ENCODE peak calls at places on chromosomes 4 and X, in five cellular contexts. R, K, T, X and D are unnamed samples.

GRCh38 chr4:116880625-116881024 is 204.8 kb downstream of the TRAM1L1 start:
- DNase-seq in R (no peak), K (no peak), T (no peak), X (no peak), D (no peak)

GRCh38 chrX:143306991-143307965 is 210.0 kb downstream of the SPANXN3 start:
- DNase-seq in R (no peak), K (peak; percentile 65), T (no peak), X (no peak), D (no peak)

GRCh38 chr4:176319237-176319703 is 496 bp upstream of the SPCS3 start:
- DNase-seq in R (no peak), K (no peak), T (no peak), X (no peak), D (no peak)

GRCh38 chr4:32485976-32486375 is 1765.8 kb downstream of the PCDH7 start:
- DNase-seq in R (no peak), K (no peak), T (no peak), X (no peak), D (no peak)

GRCh38 chr4:67106846-67107467 is 438.3 kb downstream of the CENPC start:
- DNase-seq in R (no peak), K (peak; percentile 99), T (no peak), X (no peak), D (no peak)

GRCh38 chrX:153669174-153669890 is 4.3 kb downstream of the PNCK start:
- DNase-seq in R (peak; percentile 53), K (no peak), T (no peak), X (no peak), D (no peak)

GRCh38 chrX:149392896-149393295 is 112.2 kb downstream of the IDS start:
- DNase-seq in R (no peak), K (peak; percentile 59), T (no peak), X (no peak), D (no peak)

GRCh38 chrX:105101378-105101777 is 119.1 kb downstream of the TEX13A start:
- DNase-seq in R (no peak), K (no peak), T (no peak), X (no peak), D (no peak)

GRCh38 chr4:5750052-5750950 is 39.3 kb downstream of the EVC start:
- DNase-seq in R (no peak), K (no peak), T (no peak), X (peak; percentile 47), D (no peak)

GRCh38 chrX:26007462-26007861 is 130.7 kb upstream of the MAGEB18 start:
- DNase-seq in R (no peak), K (no peak), T (no peak), X (no peak), D (no peak)

GRCh38 chrX:95675794-95676193 is 1008.8 kb upstream of the DIAPH2 start:
- DNase-seq in R (no peak), K (no peak), T (no peak), X (no peak), D (no peak)

GRCh38 chr4:79201976-79202375 is 123.9 kb downstream of the NAA11 start:
- DNase-seq in R (no peak), K (no peak), T (no peak), X (no peak), D (no peak)